ENCODE peak calls at places on chromosomes 12 and 14, in eight cellular contexts. R is endothelial cell, V is brain microvascular endothelial cell, E is OCI-LY7, K is MM.1S, L is HCT116, T is dorsolateral prefrontal cortex, F is breast epithelium. D is an unnamed sample.

GRCh38 chr14:41609704-41610183 is 3.1 kb downstream of the LRFN5 start:
- DNase-seq in R (peak), V (no peak), E (no peak), K (no peak), L (no peak), T (peak), F (no peak), D (peak)

GRCh38 chr12:43444940-43445564 is 107.0 kb downstream of the ADAMTS20 start:
- DNase-seq in R (peak), V (peak), E (peak), K (peak), L (peak), T (no peak), F (no peak), D (no peak)

GRCh38 chr12:107178776-107179175 is 85.4 kb upstream of the CRY1 start:
- DNase-seq in R (no peak), V (no peak), E (no peak), K (no peak), L (no peak), T (no peak), F (no peak), D (no peak)

GRCh38 chr14:28571636-28572035 is 195.0 kb upstream of the FOXG1 start:
- DNase-seq in R (no peak), V (no peak), E (no peak), K (no peak), L (no peak), T (no peak), F (no peak), D (no peak)

GRCh38 chr12:104132351-104132956 is 5.6 kb downstream of the NFYB start:
- DNase-seq in R (no peak), V (no peak), E (no peak), K (no peak), L (no peak), T (no peak), F (no peak), D (no peak)

GRCh38 chr14:47833006-47833405 is 157.6 kb upstream of the MDGA2 start:
- DNase-seq in R (no peak), V (no peak), E (no peak), K (no peak), L (no peak), T (no peak), F (no peak), D (no peak)

GRCh38 chr14:76133103-76133502 is 18.6 kb upstream of the GPATCH2L start:
- DNase-seq in R (peak), V (peak), E (peak), K (no peak), L (no peak), T (no peak), F (no peak), D (no peak)

GRCh38 chr12:112906712-112907414 is at the start of gene OAS1:
- DNase-seq in R (no peak), V (peak), E (peak), K (peak), L (no peak), T (no peak), F (peak), D (peak)

GRCh38 chr12:86137936-86138335 is 118.3 kb downstream of the MGAT4C start:
- DNase-seq in R (no peak), V (peak), E (no peak), K (no peak), L (peak), T (no peak), F (no peak), D (no peak)

GRCh38 chr12:116559330-116560080 is at the start of gene MAP1LC3B2:
- DNase-seq in R (no peak), V (peak), E (peak), K (peak), L (peak), T (peak), F (peak), D (no peak)

GRCh38 chr12:26271889-26272492 is 76.6 kb downstream of the SSPN start:
- DNase-seq in R (no peak), V (peak), E (no peak), K (no peak), L (no peak), T (peak), F (peak), D (no peak)

GRCh38 chr12:92973614-92974013 is 44.5 kb upstream of the EEA1 start:
- DNase-seq in R (no peak), V (peak), E (no peak), K (peak), L (no peak), T (no peak), F (no peak), D (no peak)

GRCh38 chr12:1318327-1319031 is 275.9 kb downstream of the FBXL14 start:
- DNase-seq in R (no peak), V (peak), E (peak), K (no peak), L (no peak), T (no peak), F (no peak), D (no peak)

GRCh38 chr14:51236314-51236713 is 3.7 kb upstream of the TMX1 start:
- DNase-seq in R (no peak), V (peak), E (no peak), K (no peak), L (no peak), T (no peak), F (no peak), D (no peak)

GRCh38 chr12:81125691-81126090 is 47.8 kb downstream of the ACSS3 start:
- DNase-seq in R (no peak), V (no peak), E (no peak), K (no peak), L (no peak), T (no peak), F (no peak), D (no peak)

GRCh38 chr14:100160534-100160916 is 1.1 kb upstream of the DEGS2 start:
- DNase-seq in R (no peak), V (no peak), E (no peak), K (no peak), L (no peak), T (no peak), F (no peak), D (no peak)

GRCh38 chr12:80187660-80188090 is 88.3 kb downstream of the OTOGL start:
- DNase-seq in R (no peak), V (peak), E (no peak), K (peak), L (no peak), T (no peak), F (no peak), D (no peak)

DNA sequence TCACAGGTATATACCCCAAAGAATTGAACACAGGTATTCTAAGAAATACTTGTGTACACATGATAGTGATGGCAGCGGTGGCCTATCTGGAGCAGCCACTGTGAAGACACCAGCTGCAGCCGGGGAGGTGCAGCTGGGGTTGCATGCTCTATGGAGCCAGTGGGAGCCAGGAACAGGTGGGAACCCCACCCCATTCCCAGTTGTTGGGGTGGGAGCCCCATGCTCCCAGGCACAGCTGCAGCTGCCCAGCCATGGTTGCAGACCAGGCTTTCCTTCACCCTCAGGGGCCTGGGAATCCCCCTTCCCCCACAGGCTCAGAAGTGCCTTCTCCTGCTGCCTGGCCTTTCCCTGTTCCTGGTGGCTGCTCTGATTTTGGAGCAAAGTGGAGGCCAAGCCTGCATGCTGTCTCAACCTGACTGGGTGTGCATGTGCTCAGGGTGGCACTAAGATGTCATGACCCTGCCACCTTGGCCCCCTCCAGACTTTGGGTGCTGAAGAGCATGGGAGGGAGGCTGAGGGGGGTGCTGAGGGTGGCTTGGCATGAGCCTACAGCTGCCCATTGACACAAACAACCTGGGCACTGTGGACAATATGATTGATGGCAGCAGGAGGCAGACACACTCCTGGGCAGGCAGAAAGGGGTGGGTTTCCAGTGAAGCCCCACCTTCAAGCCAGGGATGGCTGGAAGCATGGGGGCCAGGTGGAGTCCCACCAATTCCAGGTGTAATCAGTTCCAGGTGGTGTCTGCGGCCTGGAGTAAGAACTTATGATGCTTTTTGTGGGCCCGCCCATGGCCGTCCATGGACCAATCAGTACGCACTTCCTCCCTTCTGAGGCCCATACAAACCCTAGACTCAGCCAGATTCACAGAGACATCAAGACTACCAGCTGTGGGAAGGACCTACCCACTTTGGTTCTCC is 234.7 kb downstream of the ADGRD1 start:
- DNase-seq in R (no peak), V (no peak), E (no peak), K (no peak), L (no peak), T (no peak), F (no peak), D (no peak)
- TF ChIP-seq CTCF in R (no peak), V (no peak), E (no peak), K (no peak), L (no peak), T (no peak), F (no peak), D (no peak)

DNA sequence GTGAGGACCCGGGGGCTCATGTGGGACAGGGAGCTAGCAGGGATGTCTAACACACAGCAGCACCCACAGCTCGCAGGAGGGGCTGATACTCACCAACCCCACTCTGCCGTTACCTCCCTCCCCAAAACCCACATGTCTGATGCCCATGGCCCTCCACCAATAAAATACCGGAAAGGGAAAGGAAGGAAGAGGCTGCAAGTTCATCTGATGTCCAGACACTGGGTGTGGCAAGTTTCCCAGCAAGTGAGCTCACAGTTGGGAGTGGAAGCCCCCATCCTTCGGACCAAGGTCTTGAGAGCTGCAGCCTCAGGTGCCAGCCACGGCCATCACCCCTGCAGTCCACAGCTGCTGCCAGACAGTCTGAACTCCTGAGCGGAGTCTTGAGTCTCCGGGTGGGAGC is 39.3 kb upstream of the DIO3 start:
- DNase-seq in R (no peak), V (no peak), E (no peak), K (no peak), L (no peak), T (no peak), F (no peak), D (no peak)
- TF ChIP-seq CTCF in R (no peak), V (no peak), E (no peak), K (no peak), L (no peak), T (no peak), F (no peak), D (no peak)

GRCh38 chr14:105220699-105221597 is 27.4 kb upstream of the BTBD6 start:
- DNase-seq in R (no peak), V (no peak), E (no peak), K (no peak), L (no peak), T (no peak), F (no peak), D (no peak)
- TF ChIP-seq CTCF in R (no peak), V (no peak), E (no peak), K (no peak), L (no peak), T (no peak), F (no peak), D (no peak)

GRCh38 chr14:96245710-96246534 is 10.1 kb upstream of the BDKRB1 start:
- DNase-seq in R (no peak), V (peak), E (no peak), K (no peak), L (no peak), T (no peak), F (no peak), D (no peak)

GRCh38 chr14:96243785-96244184 is 12.2 kb upstream of the BDKRB1 start:
- DNase-seq in R (no peak), V (no peak), E (no peak), K (no peak), L (no peak), T (no peak), F (no peak), D (no peak)

GRCh38 chr14:96249016-96249415 is 7.0 kb upstream of the BDKRB1 start:
- DNase-seq in R (no peak), V (peak), E (no peak), K (no peak), L (no peak), T (no peak), F (no peak), D (no peak)

GRCh38 chr14:96247031-96247430 is 9.0 kb upstream of the BDKRB1 start:
- DNase-seq in R (no peak), V (no peak), E (no peak), K (no peak), L (no peak), T (no peak), F (no peak), D (no peak)

DNA sequence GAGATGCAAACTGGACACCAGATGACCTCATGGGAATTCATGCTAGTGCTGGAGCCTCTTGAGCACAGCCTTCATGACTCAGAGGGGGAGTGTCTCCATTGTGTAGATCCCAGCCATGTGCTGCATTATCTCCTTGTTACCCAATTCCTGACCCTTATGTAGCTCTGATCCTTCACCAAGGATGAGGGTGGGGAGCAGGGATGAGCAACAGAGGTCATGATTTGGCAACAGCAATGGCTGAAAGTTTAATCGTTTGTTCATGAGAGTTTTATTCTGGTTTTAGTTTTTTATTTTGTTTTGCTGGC is 9.5 kb upstream of the BDKRB1 start:
- DNase-seq in R (no peak), V (peak), E (no peak), K (no peak), L (no peak), T (no peak), F (no peak), D (no peak)
- TF ChIP-seq CTCF in R (no peak), V (no peak), E (no peak), K (no peak), L (no peak), T (no peak), F (no peak), D (no peak)

GRCh38 chr12:132282950-132283771 is 46.2 kb downstream of the GALNT9 start:
- DNase-seq in R (no peak), V (no peak), E (peak), K (no peak), L (no peak), T (peak), F (no peak), D (no peak)

GRCh38 chr12:132285311-132285741 is 44.1 kb downstream of the GALNT9 start:
- DNase-seq in R (no peak), V (no peak), E (no peak), K (no peak), L (no peak), T (peak), F (no peak), D (no peak)

GRCh38 chr12:132282031-132282949 is 47.1 kb downstream of the GALNT9 start:
- DNase-seq in R (no peak), V (no peak), E (no peak), K (no peak), L (no peak), T (no peak), F (no peak), D (no peak)

GRCh38 chr12:132284618-132285310 is 44.6 kb downstream of the GALNT9 start:
- DNase-seq in R (no peak), V (no peak), E (no peak), K (no peak), L (no peak), T (peak), F (no peak), D (no peak)

DNA sequence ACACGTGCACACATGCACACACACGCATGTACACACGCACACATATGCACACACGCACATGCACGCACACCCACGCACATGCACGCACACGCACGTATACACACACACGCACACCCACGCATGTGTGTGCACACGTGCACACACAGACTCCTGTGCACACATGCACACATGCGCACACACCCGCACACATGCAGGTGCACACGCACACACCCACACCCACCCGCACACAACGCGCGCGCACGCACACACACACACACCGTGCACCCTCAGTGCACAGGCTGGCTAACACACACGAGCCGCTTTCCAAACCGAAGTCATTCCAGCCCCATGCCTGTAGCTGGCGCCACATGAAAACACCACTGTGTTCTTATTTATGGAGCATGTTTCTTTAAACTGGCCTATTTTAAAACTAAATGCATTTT is 45.3 kb downstream of the GALNT9 start:
- DNase-seq in R (no peak), V (peak), E (peak), K (no peak), L (no peak), T (peak), F (no peak), D (no peak)
- TF ChIP-seq CTCF in R (no peak), V (peak), E (peak), K (no peak), L (peak), T (peak), F (no peak), D (peak)

DNA sequence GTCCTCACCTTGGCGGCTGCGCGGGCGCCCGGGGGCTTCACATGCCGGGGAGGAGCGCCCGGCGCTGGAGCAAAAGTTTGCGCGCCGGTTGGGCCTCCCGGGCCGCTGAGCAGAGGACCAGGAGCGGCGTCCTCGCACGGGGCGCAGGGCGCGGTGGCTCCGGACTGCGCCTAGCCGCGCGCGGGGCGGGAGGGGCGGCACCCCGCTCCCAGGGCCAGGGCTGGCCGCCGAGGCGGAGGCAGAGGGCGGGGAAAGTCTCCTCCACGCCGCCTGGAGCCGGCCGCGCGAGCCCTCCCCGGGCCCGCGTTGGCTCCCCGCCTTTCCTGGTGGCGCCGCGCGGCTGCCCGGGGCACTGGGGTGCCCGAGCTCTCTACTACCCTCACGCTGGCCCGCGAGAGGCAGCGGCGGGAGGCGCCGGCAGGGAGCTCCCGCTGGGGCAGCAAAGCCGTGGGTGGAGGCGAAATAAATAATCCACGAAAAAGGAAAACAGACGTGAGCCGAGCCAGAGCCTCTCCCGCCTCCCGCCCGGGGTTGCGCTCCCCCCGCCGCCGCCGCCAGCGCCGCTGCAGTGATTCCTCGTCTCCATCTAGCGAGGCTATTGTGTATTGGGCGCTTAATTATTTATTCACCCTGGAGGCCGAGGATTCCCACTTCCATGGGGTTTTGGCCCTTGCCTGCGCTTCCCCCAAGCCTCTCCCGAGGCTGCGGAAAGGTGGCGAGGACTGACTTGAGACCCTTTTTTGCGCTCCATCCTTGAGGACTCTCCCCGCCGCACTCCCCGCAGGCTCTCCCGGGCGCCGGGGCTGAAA is 476 bp upstream of the PRIMA1 start:
- DNase-seq in R (peak), V (no peak), E (no peak), K (no peak), L (no peak), T (peak), F (peak), D (peak)
- TF ChIP-seq CTCF in R (no peak), V (no peak), E (no peak), K (no peak), L (peak), T (peak), F (peak), D (peak)